ENCODE peak calls at places on chromosomes 2 and 18, in four cellular contexts. H is gastrocnemius medialis, B is endothelial cell of umbilical vein, N is left ventricle myocardium inferior. R is an unnamed sample. For H3K4me1, the result is how much of the 10 kb centered on the place peaks cover.

GRCh38 chr2:221958224-221958623 is 340.6 kb downstream of the PAX3 start:
- DNase-seq in H (no peak), B (peak), N (no peak), R (peak)

GRCh38 chr2:9213477-9214051 is 7.0 kb downstream of the ASAP2 start:
- DNase-seq in H (no peak), B (no peak), N (no peak), R (no peak)

GRCh38 chr2:231819449-231820042 is 33.3 kb downstream of the COPS7B start:
- DNase-seq in H (no peak), B (no peak), N (no peak), R (no peak)

GRCh38 chr2:143482316-143482715 is 353.1 kb downstream of the ARHGAP15 start:
- DNase-seq in H (no peak), B (peak), N (no peak), R (no peak)

GRCh38 chr18:76495435-76496199 is 575 bp upstream of the ZNF516 start:
- DNase-seq in H (no peak), B (no peak), N (no peak), R (no peak)

GRCh38 chr2:38740851-38741541 is 10.2 kb downstream of the SRSF7 start:
- DNase-seq in H (no peak), B (peak), N (no peak), R (peak)

GRCh38 chr18:4888251-4888650 is 308.8 kb downstream of the AKAIN1 start:
- DNase-seq in H (no peak), B (no peak), N (no peak), R (no peak)

GRCh38 chr2:106108351-106108750 is 85.8 kb downstream of the UXS1 start:
- DNase-seq in H (no peak), B (peak), N (no peak), R (peak)

GRCh38 chr2:71150082-71150816 is 19.8 kb downstream of the MPHOSPH10 start:
- DNase-seq in H (no peak), B (no peak), N (no peak), R (no peak)

GRCh38 chr2:56088411-56088810 is 95.4 kb upstream of the CCDC85A start:
- DNase-seq in H (no peak), B (no peak), N (no peak), R (peak)

GRCh38 chr2:6942848-6943247 is 25.6 kb downstream of the RNF144A start:
- DNase-seq in H (no peak), B (no peak), N (no peak), R (no peak)

GRCh38 chr2:24206242-24206641 is 31.4 kb downstream of the FAM228A start:
- DNase-seq in H (no peak), B (no peak), N (no peak), R (no peak)

GRCh38 chr2:42829556-42830510 is 37.5 kb upstream of the HAAO start:
- DNase-seq in H (no peak), B (no peak), N (no peak), R (peak)

GRCh38 chr2:142944721-142945120 is 67.3 kb downstream of the KYNU start:
- DNase-seq in H (no peak), B (no peak), N (no peak), R (peak)

GRCh38 chr2:19358242-19359020 is at the start of gene OSR1:
- DNase-seq in H (peak), B (peak), N (peak), R (peak)

GRCh38 chr18:23307567-23308295 is 145.4 kb upstream of the RIOK3 start:
- DNase-seq in H (no peak), B (peak), N (no peak), R (peak)

GRCh38 chr2:236743623-236744280 is 174.1 kb downstream of the ACKR3 start:
- DNase-seq in H (no peak), B (peak), N (no peak), R (no peak)

GRCh38 chr18:75478996-75479870 is 51.7 kb upstream of the SMIM21 start:
- DNase-seq in H (no peak), B (peak), N (no peak), R (peak)
- TF ChIP-seq CTCF in H (no peak), B (peak), N (peak), R (peak)

GRCh38 chr2:47060652-47061170 is 94.4 kb downstream of the STPG4 start:
- DNase-seq in H (no peak), B (no peak), N (no peak), R (no peak)
- H3K4me1 ChIP-seq in H (half or more), B (under half), N (half or more), R (under half)

GRCh38 chr2:119753041-119753929 is 6.4 kb upstream of the PTPN4 start:
- DNase-seq in H (no peak), B (peak), N (no peak), R (peak)
- TF ChIP-seq CTCF in H (no peak), B (peak), N (peak), R (peak)

GRCh38 chr2:218022851-218023530 is 20.2 kb upstream of the TNS1 start:
- DNase-seq in H (no peak), B (no peak), N (peak), R (no peak)

GRCh38 chr2:218026244-218026643 is 23.4 kb upstream of the TNS1 start:
- DNase-seq in H (no peak), B (no peak), N (no peak), R (no peak)

GRCh38 chr2:218024336-218024735 is 21.5 kb upstream of the TNS1 start:
- DNase-seq in H (no peak), B (no peak), N (peak), R (no peak)

GRCh38 chr2:218023636-218024035 is 20.8 kb upstream of the TNS1 start:
- DNase-seq in H (no peak), B (no peak), N (peak), R (no peak)

GRCh38 chr2:218024871-218025270 is 22.1 kb upstream of the TNS1 start:
- DNase-seq in H (no peak), B (no peak), N (peak), R (no peak)
- H3K4me1 ChIP-seq in H (half or more), B (under half), N (half or more), R (under half)

GRCh38 chr18:8507361-8507760 is 101.9 kb upstream of the RAB12 start:
- DNase-seq in H (no peak), B (peak), N (no peak), R (no peak)
- TF ChIP-seq CTCF in H (no peak), B (peak), N (no peak), R (peak)

R was measured in PC-3.